ENCODE peak calls at places on chromosome 9, in six cellular contexts. K is head of caudate nucleus, N is BE2C, X is dermis blood vessel endothelial cell, J is NAMALWA, L is Ammon's horn. E is an unnamed sample.

GRCh38 chr9:107274953-107275422 is 8.1 kb upstream of the RAD23B start:
- DNase-seq in X (no peak), K (no peak), N (peak; percentile 32), J (no peak), L (no peak), E (no peak)

GRCh38 chr9:29697011-29697410 is 2123.7 kb upstream of the C9orf72 start:
- DNase-seq in L (no peak), X (no peak), N (no peak), J (no peak), K (no peak), E (no peak)

GRCh38 chr9:21558627-21559401 is 76.7 kb upstream of the IFNE start:
- DNase-seq in K (no peak), J (no peak), X (peak; percentile 68), N (no peak), L (peak; percentile 4), E (peak; percentile 47)

GRCh38 chr9:34603610-34604231 is 8.2 kb downstream of the RPP25L start:
- DNase-seq in K (peak; percentile 85), N (peak; percentile 86), J (peak; percentile 89), X (peak; percentile 84), L (peak; percentile 90), E (peak; percentile 90)

GRCh38 chr9:127360829-127361228 is 36.1 kb upstream of the SLC2A8 start:
- DNase-seq in K (no peak), L (no peak), J (no peak), N (peak; percentile 33), X (no peak), E (peak; percentile 27)

GRCh38 chr9:82726404-82727276 is 336.3 kb downstream of the RASEF start:
- DNase-seq in L (no peak), X (no peak), J (no peak), K (no peak), N (no peak), E (no peak)

GRCh38 chr9:113652355-113653152 is 189.0 kb downstream of the RGS3 start:
- DNase-seq in K (no peak), J (no peak), X (no peak), N (no peak), L (no peak), E (no peak)

GRCh38 chr9:129182625-129183494 is 4.8 kb upstream of the IER5L start:
- DNase-seq in X (peak; percentile 59), K (no peak), N (peak; percentile 61), L (no peak), J (no peak), E (peak; percentile 45)

GRCh38 chr9:673264-673965 is 168.1 kb upstream of the DMRT1 start:
- DNase-seq in X (no peak), K (no peak), L (no peak), N (no peak), J (no peak), E (no peak)

GRCh38 chr9:114386886-114387677 is 700 bp downstream of the AKNA start:
- DNase-seq in L (peak; percentile 64), N (no peak), K (peak; percentile 49), X (peak; percentile 23), J (peak; percentile 63), E (no peak)

GRCh38 chr9:136650648-136651047 is 12.1 kb upstream of the EGFL7 start:
- DNase-seq in N (no peak), L (no peak), K (no peak), X (no peak), J (no peak), E (no peak)

GRCh38 chr9:90326219-90326618 is 316.4 kb downstream of the DIRAS2 start:
- DNase-seq in J (no peak), K (no peak), N (no peak), L (no peak), X (no peak), E (no peak)

GRCh38 chr9:4515958-4516375 is 25.7 kb downstream of the SLC1A1 start:
- DNase-seq in J (no peak), N (no peak), K (no peak), L (peak; percentile 51), X (peak; percentile 36), E (no peak)

GRCh38 chr9:110427497-110428104 is 89.9 kb upstream of the TXNDC8 start:
- DNase-seq in X (peak; percentile 52), L (peak; percentile 64), J (peak; percentile 51), K (peak; percentile 50), N (peak; percentile 60), E (peak; percentile 79)

GRCh38 chr9:137307255-137308101 is 5.4 kb upstream of the NRARP start:
- DNase-seq in J (no peak), K (no peak), N (peak; percentile 13), L (no peak), X (no peak), E (no peak)

GRCh38 chr9:122180633-122181032 is 20.9 kb downstream of the MORN5 start:
- DNase-seq in N (peak; percentile 38), K (no peak), X (peak; percentile 84), L (peak; percentile 59), J (no peak), E (no peak)

GRCh38 chr9:89985078-89985477 is 380.3 kb downstream of the GADD45G start:
- DNase-seq in J (no peak), L (no peak), K (no peak), N (no peak), X (no peak), E (no peak)

E was measured in G401.